ENCODE peak calls at places on chromosome 10, in nine cellular contexts. One of them, this sample, is unnamed.

GRCh38 chr10:7787150-7787856 is 490 bp downstream of the KIN start:
- DNase-seq in psoas muscle: no peak
- DNase-seq in fibroblast of the aortic adventitia: peak
- DNase-seq in cardiac muscle cell: no peak
- DNase-seq in adrenal gland: no peak
- DNase-seq in colonic mucosa: no peak
- DNase-seq in AG04450: no peak
- DNase-seq in ovary: no peak
- DNase-seq in endothelial cell: no peak
- DNase-seq in this sample: no peak

GRCh38 chr10:59606551-59606961 is 103.1 kb downstream of the SLC16A9 start:
- DNase-seq in colonic mucosa: no peak
- DNase-seq in ovary: no peak
- DNase-seq in adrenal gland: no peak
- DNase-seq in endothelial cell: no peak
- DNase-seq in fibroblast of the aortic adventitia: peak
- DNase-seq in psoas muscle: no peak
- DNase-seq in cardiac muscle cell: no peak
- DNase-seq in AG04450: no peak
- DNase-seq in this sample: no peak

GRCh38 chr10:106795619-106796018 is 368.9 kb downstream of the SORCS1 start:
- DNase-seq in psoas muscle: no peak
- DNase-seq in ovary: peak
- DNase-seq in endothelial cell: peak
- DNase-seq in cardiac muscle cell: peak
- DNase-seq in fibroblast of the aortic adventitia: no peak
- DNase-seq in adrenal gland: no peak
- DNase-seq in colonic mucosa: peak
- DNase-seq in AG04450: no peak
- DNase-seq in this sample: no peak

GRCh38 chr10:91198781-91199180 is 21.7 kb upstream of the PCGF5 start:
- DNase-seq in adrenal gland: no peak
- DNase-seq in endothelial cell: no peak
- DNase-seq in fibroblast of the aortic adventitia: peak
- DNase-seq in psoas muscle: no peak
- DNase-seq in ovary: no peak
- DNase-seq in AG04450: no peak
- DNase-seq in cardiac muscle cell: no peak
- DNase-seq in colonic mucosa: no peak
- DNase-seq in this sample: no peak

GRCh38 chr10:67175354-67175753 is 249.5 kb downstream of the LRRTM3 start:
- DNase-seq in adrenal gland: no peak
- DNase-seq in ovary: no peak
- DNase-seq in psoas muscle: no peak
- DNase-seq in endothelial cell: no peak
- DNase-seq in cardiac muscle cell: no peak
- DNase-seq in fibroblast of the aortic adventitia: no peak
- DNase-seq in AG04450: no peak
- DNase-seq in colonic mucosa: no peak
- DNase-seq in this sample: no peak

GRCh38 chr10:67606572-67606971 is 89.4 kb downstream of the CTNNA3 start:
- DNase-seq in AG04450: peak
- DNase-seq in cardiac muscle cell: no peak
- DNase-seq in ovary: no peak
- DNase-seq in fibroblast of the aortic adventitia: peak
- DNase-seq in adrenal gland: no peak
- DNase-seq in colonic mucosa: no peak
- DNase-seq in endothelial cell: no peak
- DNase-seq in psoas muscle: no peak
- DNase-seq in this sample: no peak

GRCh38 chr10:14604181-14605142 is 170.2 kb downstream of the FAM107B start:
- DNase-seq in fibroblast of the aortic adventitia: peak
- DNase-seq in psoas muscle: peak
- DNase-seq in cardiac muscle cell: peak
- DNase-seq in ovary: peak
- DNase-seq in colonic mucosa: peak
- DNase-seq in adrenal gland: peak
- DNase-seq in endothelial cell: peak
- DNase-seq in AG04450: no peak
- DNase-seq in this sample: peak

GRCh38 chr10:87635498-87636312 is 24.0 kb upstream of the PAPSS2 start:
- DNase-seq in colonic mucosa: no peak
- DNase-seq in cardiac muscle cell: no peak
- DNase-seq in psoas muscle: no peak
- DNase-seq in endothelial cell: no peak
- DNase-seq in adrenal gland: no peak
- DNase-seq in AG04450: peak
- DNase-seq in ovary: no peak
- DNase-seq in fibroblast of the aortic adventitia: peak
- DNase-seq in this sample: no peak

GRCh38 chr10:30188101-30188500 is 128.7 kb upstream of the JCAD start:
- DNase-seq in ovary: no peak
- DNase-seq in colonic mucosa: no peak
- DNase-seq in endothelial cell: peak
- DNase-seq in cardiac muscle cell: no peak
- DNase-seq in adrenal gland: no peak
- DNase-seq in fibroblast of the aortic adventitia: no peak
- DNase-seq in AG04450: no peak
- DNase-seq in psoas muscle: no peak
- DNase-seq in this sample: no peak

GRCh38 chr10:80741278-80741677 is 203.6 kb downstream of the SH2D4B start:
- DNase-seq in AG04450: no peak
- DNase-seq in ovary: no peak
- DNase-seq in fibroblast of the aortic adventitia: no peak
- DNase-seq in endothelial cell: no peak
- DNase-seq in psoas muscle: no peak
- DNase-seq in colonic mucosa: no peak
- DNase-seq in cardiac muscle cell: no peak
- DNase-seq in adrenal gland: no peak
- DNase-seq in this sample: no peak

GRCh38 chr10:80737209-80737608 is 199.5 kb downstream of the SH2D4B start:
- DNase-seq in endothelial cell: no peak
- DNase-seq in psoas muscle: no peak
- DNase-seq in AG04450: no peak
- DNase-seq in fibroblast of the aortic adventitia: no peak
- DNase-seq in adrenal gland: no peak
- DNase-seq in cardiac muscle cell: no peak
- DNase-seq in ovary: no peak
- DNase-seq in colonic mucosa: no peak
- DNase-seq in this sample: no peak

GRCh38 chr10:80739963-80740715 is 202.4 kb downstream of the SH2D4B start:
- DNase-seq in psoas muscle: no peak
- DNase-seq in fibroblast of the aortic adventitia: no peak
- DNase-seq in ovary: no peak
- DNase-seq in adrenal gland: no peak
- DNase-seq in AG04450: no peak
- DNase-seq in colonic mucosa: no peak
- DNase-seq in cardiac muscle cell: no peak
- DNase-seq in endothelial cell: no peak
- DNase-seq in this sample: no peak

DNA sequence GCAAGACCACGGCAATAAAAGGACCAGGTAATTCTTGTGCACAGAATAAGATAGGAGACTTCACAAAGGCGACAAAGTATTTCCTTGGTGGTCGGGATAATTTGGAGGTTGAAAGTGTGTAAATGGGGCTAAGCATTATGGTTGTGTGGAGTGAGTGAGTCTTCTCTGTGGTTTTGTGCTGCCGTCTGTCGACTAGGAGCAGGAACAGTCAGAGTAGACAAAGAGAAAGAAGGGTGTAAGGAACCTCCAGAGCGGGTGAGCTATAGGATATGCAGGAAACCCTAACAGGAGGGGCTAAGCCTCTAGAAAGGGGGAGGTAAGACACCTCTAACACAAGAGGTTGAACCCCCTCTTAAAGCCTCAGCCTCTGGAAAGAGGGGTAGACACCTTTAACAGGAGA is 201.6 kb downstream of the SH2D4B start:
- DNase-seq in psoas muscle: no peak
- DNase-seq in AG04450: no peak
- DNase-seq in colonic mucosa: no peak
- DNase-seq in adrenal gland: no peak
- DNase-seq in cardiac muscle cell: no peak
- DNase-seq in ovary: no peak
- DNase-seq in fibroblast of the aortic adventitia: no peak
- DNase-seq in endothelial cell: no peak
- DNase-seq in this sample: no peak
- TF ChIP-seq CTCF in psoas muscle: no peak
- TF ChIP-seq CTCF in AG04450: no peak
- TF ChIP-seq CTCF in colonic mucosa: no peak
- TF ChIP-seq CTCF in adrenal gland: no peak
- TF ChIP-seq CTCF in cardiac muscle cell: no peak
- TF ChIP-seq CTCF in ovary: no peak
- TF ChIP-seq CTCF in fibroblast of the aortic adventitia: no peak
- TF ChIP-seq CTCF in endothelial cell: no peak
- TF ChIP-seq CTCF in this sample: no peak

GRCh38 chr10:19169684-19170083 is 121.1 kb downstream of the MALRD1 start:
- DNase-seq in AG04450: no peak
- DNase-seq in cardiac muscle cell: no peak
- DNase-seq in fibroblast of the aortic adventitia: peak
- DNase-seq in colonic mucosa: no peak
- DNase-seq in psoas muscle: no peak
- DNase-seq in endothelial cell: no peak
- DNase-seq in adrenal gland: no peak
- DNase-seq in ovary: no peak
- DNase-seq in this sample: no peak

GRCh38 chr10:19164461-19164860 is 115.9 kb downstream of the MALRD1 start:
- DNase-seq in endothelial cell: no peak
- DNase-seq in colonic mucosa: no peak
- DNase-seq in cardiac muscle cell: no peak
- DNase-seq in psoas muscle: no peak
- DNase-seq in fibroblast of the aortic adventitia: no peak
- DNase-seq in AG04450: no peak
- DNase-seq in adrenal gland: no peak
- DNase-seq in ovary: no peak
- DNase-seq in this sample: no peak

GRCh38 chr10:19168584-19168983 is 120.0 kb downstream of the MALRD1 start:
- DNase-seq in fibroblast of the aortic adventitia: peak
- DNase-seq in ovary: no peak
- DNase-seq in adrenal gland: no peak
- DNase-seq in cardiac muscle cell: peak
- DNase-seq in colonic mucosa: no peak
- DNase-seq in AG04450: no peak
- DNase-seq in endothelial cell: peak
- DNase-seq in psoas muscle: no peak
- DNase-seq in this sample: no peak
- TF ChIP-seq CTCF in fibroblast of the aortic adventitia: peak
- TF ChIP-seq CTCF in ovary: no peak
- TF ChIP-seq CTCF in adrenal gland: no peak
- TF ChIP-seq CTCF in cardiac muscle cell: no peak
- TF ChIP-seq CTCF in colonic mucosa: no peak
- TF ChIP-seq CTCF in AG04450: peak
- TF ChIP-seq CTCF in endothelial cell: peak
- TF ChIP-seq CTCF in psoas muscle: no peak
- TF ChIP-seq CTCF in this sample: no peak

DNA sequence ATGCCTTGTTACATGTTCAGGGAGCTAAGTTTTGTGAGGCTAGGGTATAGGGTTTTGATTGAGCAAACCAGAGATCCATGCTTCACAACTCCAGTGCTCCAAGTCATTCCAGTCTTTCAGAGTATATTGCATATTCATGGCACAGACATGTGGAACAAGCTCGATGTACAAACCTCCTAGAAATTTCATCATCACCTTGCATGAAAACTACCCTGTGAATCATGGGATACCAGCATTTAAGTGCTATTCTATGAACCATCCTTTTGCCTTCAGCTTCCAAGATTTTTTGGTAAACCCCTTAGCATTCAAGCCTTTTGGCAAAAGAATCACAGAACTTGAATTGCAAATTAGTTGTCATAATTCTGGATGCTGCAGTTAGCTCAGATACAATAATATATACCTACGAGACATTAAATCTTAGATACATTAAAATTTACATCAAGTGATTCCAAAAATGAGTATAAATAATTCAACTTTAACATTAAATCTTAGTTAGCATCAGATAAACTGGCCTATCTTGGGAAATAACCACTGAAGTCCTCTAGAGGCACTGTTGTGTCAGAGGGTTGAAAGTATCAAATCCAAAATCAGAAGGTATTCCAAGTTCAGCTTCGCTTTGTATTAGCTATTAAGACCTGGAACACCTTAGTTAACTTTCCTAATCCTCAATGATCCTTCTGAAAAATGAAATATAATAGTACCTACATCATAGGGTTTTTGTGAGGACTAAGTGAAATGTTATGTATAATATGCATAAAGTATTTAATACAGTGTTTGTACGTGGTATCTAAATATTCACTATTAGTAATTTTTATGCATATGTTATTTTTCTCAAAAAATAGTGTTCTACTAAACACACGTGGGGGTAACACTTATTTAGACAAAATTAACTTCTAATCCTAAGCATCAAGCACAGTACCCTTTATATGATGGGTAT is 55.5 kb upstream of the CABCOCO1 start:
- DNase-seq in adrenal gland: no peak
- DNase-seq in ovary: no peak
- DNase-seq in colonic mucosa: no peak
- DNase-seq in cardiac muscle cell: peak
- DNase-seq in fibroblast of the aortic adventitia: peak
- DNase-seq in psoas muscle: no peak
- DNase-seq in endothelial cell: no peak
- DNase-seq in AG04450: no peak
- DNase-seq in this sample: no peak
- TF ChIP-seq CTCF in adrenal gland: peak
- TF ChIP-seq CTCF in ovary: no peak
- TF ChIP-seq CTCF in colonic mucosa: peak
- TF ChIP-seq CTCF in cardiac muscle cell: peak
- TF ChIP-seq CTCF in fibroblast of the aortic adventitia: peak
- TF ChIP-seq CTCF in psoas muscle: peak
- TF ChIP-seq CTCF in endothelial cell: peak
- TF ChIP-seq CTCF in AG04450: peak
- TF ChIP-seq CTCF in this sample: no peak

GRCh38 chr10:121070671-121071070 is 219.5 kb downstream of the WDR11 start:
- DNase-seq in colonic mucosa: no peak
- DNase-seq in psoas muscle: no peak
- DNase-seq in fibroblast of the aortic adventitia: no peak
- DNase-seq in cardiac muscle cell: no peak
- DNase-seq in endothelial cell: no peak
- DNase-seq in AG04450: no peak
- DNase-seq in adrenal gland: no peak
- DNase-seq in ovary: no peak
- DNase-seq in this sample: no peak

GRCh38 chr10:121073743-121074142 is 222.6 kb downstream of the WDR11 start:
- DNase-seq in psoas muscle: no peak
- DNase-seq in fibroblast of the aortic adventitia: no peak
- DNase-seq in cardiac muscle cell: peak
- DNase-seq in ovary: no peak
- DNase-seq in endothelial cell: no peak
- DNase-seq in colonic mucosa: no peak
- DNase-seq in adrenal gland: no peak
- DNase-seq in AG04450: no peak
- DNase-seq in this sample: no peak

GRCh38 chr10:121065330-121065729 is 214.2 kb downstream of the WDR11 start:
- DNase-seq in adrenal gland: no peak
- DNase-seq in ovary: no peak
- DNase-seq in AG04450: no peak
- DNase-seq in fibroblast of the aortic adventitia: no peak
- DNase-seq in colonic mucosa: no peak
- DNase-seq in cardiac muscle cell: no peak
- DNase-seq in endothelial cell: no peak
- DNase-seq in psoas muscle: no peak
- DNase-seq in this sample: no peak

GRCh38 chr10:121069061-121069850 is 218.1 kb downstream of the WDR11 start:
- DNase-seq in colonic mucosa: no peak
- DNase-seq in psoas muscle: no peak
- DNase-seq in endothelial cell: no peak
- DNase-seq in adrenal gland: no peak
- DNase-seq in fibroblast of the aortic adventitia: no peak
- DNase-seq in cardiac muscle cell: no peak
- DNase-seq in ovary: no peak
- DNase-seq in AG04450: no peak
- DNase-seq in this sample: no peak

GRCh38 chr10:121070257-121070656 is 219.1 kb downstream of the WDR11 start:
- DNase-seq in psoas muscle: no peak
- DNase-seq in AG04450: no peak
- DNase-seq in fibroblast of the aortic adventitia: no peak
- DNase-seq in ovary: no peak
- DNase-seq in cardiac muscle cell: no peak
- DNase-seq in adrenal gland: no peak
- DNase-seq in colonic mucosa: peak
- DNase-seq in endothelial cell: peak
- DNase-seq in this sample: no peak
- TF ChIP-seq CTCF in psoas muscle: no peak
- TF ChIP-seq CTCF in AG04450: no peak
- TF ChIP-seq CTCF in fibroblast of the aortic adventitia: no peak
- TF ChIP-seq CTCF in ovary: no peak
- TF ChIP-seq CTCF in cardiac muscle cell: no peak
- TF ChIP-seq CTCF in adrenal gland: peak
- TF ChIP-seq CTCF in colonic mucosa: peak
- TF ChIP-seq CTCF in endothelial cell: peak
- TF ChIP-seq CTCF in this sample: no peak

This sample was measured in activated B cell treated with CpG ODN at 0.5 μM for 24 hours.